ENCODE peak calls at places on chromosomes 6 and 20, in eight cellular contexts. One of them, this sample, is unnamed.

GRCh38 chr20:62980970-62981369 is 25.8 kb downstream of the BHLHE23 start:
- DNase-seq in GDM1: peak; percentile 39
- DNase-seq in effector CD8-positive, alpha-beta T cell: peak; percentile 39
- DNase-seq in hippocampal formation: no peak
- DNase-seq in spleen: no peak
- DNase-seq in activated T-cell treated with anti-CD3 and anti-CD28 coated beads, Interleukin-2, amount 50 U/mL, for 24 hours: peak; percentile 48
- DNase-seq in NCI-H1436 treated with DMSO at 0.1 percent for 48 hours: peak; percentile 66
- DNase-seq in pancreas: no peak
- DNase-seq in this sample: no peak

GRCh38 chr6:149063443-149063842 is 254.1 kb upstream of the TAB2 start:
- DNase-seq in GDM1: no peak
- DNase-seq in effector CD8-positive, alpha-beta T cell: no peak
- DNase-seq in hippocampal formation: no peak
- DNase-seq in spleen: no peak
- DNase-seq in activated T-cell treated with anti-CD3 and anti-CD28 coated beads, Interleukin-2, amount 50 U/mL, for 24 hours: no peak
- DNase-seq in NCI-H1436 treated with DMSO at 0.1 percent for 48 hours: no peak
- DNase-seq in pancreas: no peak
- DNase-seq in this sample: no peak

GRCh38 chr6:37783025-37783825 is 36.3 kb upstream of the ZFAND3 start:
- DNase-seq in GDM1: no peak
- DNase-seq in effector CD8-positive, alpha-beta T cell: no peak
- DNase-seq in hippocampal formation: peak; percentile 39
- DNase-seq in spleen: no peak
- DNase-seq in activated T-cell treated with anti-CD3 and anti-CD28 coated beads, Interleukin-2, amount 50 U/mL, for 24 hours: peak; percentile 57
- DNase-seq in NCI-H1436 treated with DMSO at 0.1 percent for 48 hours: no peak
- DNase-seq in pancreas: no peak
- DNase-seq in this sample: no peak

GRCh38 chr6:43401730-43402129 is 25.6 kb upstream of the ABCC10 start:
- DNase-seq in GDM1: no peak
- DNase-seq in effector CD8-positive, alpha-beta T cell: no peak
- DNase-seq in hippocampal formation: no peak
- DNase-seq in spleen: no peak
- DNase-seq in activated T-cell treated with anti-CD3 and anti-CD28 coated beads, Interleukin-2, amount 50 U/mL, for 24 hours: no peak
- DNase-seq in NCI-H1436 treated with DMSO at 0.1 percent for 48 hours: no peak
- DNase-seq in pancreas: no peak
- DNase-seq in this sample: no peak

GRCh38 chr20:49046087-49046900 is at the start of gene CSE1L:
- DNase-seq in GDM1: peak; percentile 96
- DNase-seq in effector CD8-positive, alpha-beta T cell: peak; percentile 90
- DNase-seq in hippocampal formation: peak; percentile 95
- DNase-seq in spleen: peak; percentile 99
- DNase-seq in activated T-cell treated with anti-CD3 and anti-CD28 coated beads, Interleukin-2, amount 50 U/mL, for 24 hours: peak; percentile 98
- DNase-seq in NCI-H1436 treated with DMSO at 0.1 percent for 48 hours: peak; percentile 63
- DNase-seq in pancreas: peak; percentile 96
- DNase-seq in this sample: peak; percentile 96

GRCh38 chr6:89298680-89299450 is 16.2 kb downstream of the GABRR2 start:
- DNase-seq in GDM1: no peak
- DNase-seq in effector CD8-positive, alpha-beta T cell: no peak
- DNase-seq in hippocampal formation: no peak
- DNase-seq in spleen: no peak
- DNase-seq in activated T-cell treated with anti-CD3 and anti-CD28 coated beads, Interleukin-2, amount 50 U/mL, for 24 hours: no peak
- DNase-seq in NCI-H1436 treated with DMSO at 0.1 percent for 48 hours: no peak
- DNase-seq in pancreas: no peak
- DNase-seq in this sample: no peak

GRCh38 chr20:1467355-1468116 is 887 bp upstream of the NSFL1C start:
- DNase-seq in GDM1: peak; percentile 97
- DNase-seq in effector CD8-positive, alpha-beta T cell: no peak
- DNase-seq in hippocampal formation: peak; percentile 41
- DNase-seq in spleen: peak; percentile 84
- DNase-seq in activated T-cell treated with anti-CD3 and anti-CD28 coated beads, Interleukin-2, amount 50 U/mL, for 24 hours: peak; percentile 39
- DNase-seq in NCI-H1436 treated with DMSO at 0.1 percent for 48 hours: no peak
- DNase-seq in pancreas: peak; percentile 42
- DNase-seq in this sample: peak; percentile 75

GRCh38 chr6:72322778-72323177 is 299.1 kb upstream of the KCNQ5 start:
- DNase-seq in GDM1: no peak
- DNase-seq in effector CD8-positive, alpha-beta T cell: no peak
- DNase-seq in hippocampal formation: no peak
- DNase-seq in spleen: no peak
- DNase-seq in activated T-cell treated with anti-CD3 and anti-CD28 coated beads, Interleukin-2, amount 50 U/mL, for 24 hours: no peak
- DNase-seq in NCI-H1436 treated with DMSO at 0.1 percent for 48 hours: no peak
- DNase-seq in pancreas: no peak
- DNase-seq in this sample: no peak

GRCh38 chr6:104771258-104771832 is 88.4 kb downstream of the HACE1 start:
- DNase-seq in GDM1: peak; percentile 2
- DNase-seq in effector CD8-positive, alpha-beta T cell: no peak
- DNase-seq in hippocampal formation: peak; percentile 58
- DNase-seq in spleen: no peak
- DNase-seq in activated T-cell treated with anti-CD3 and anti-CD28 coated beads, Interleukin-2, amount 50 U/mL, for 24 hours: no peak
- DNase-seq in NCI-H1436 treated with DMSO at 0.1 percent for 48 hours: no peak
- DNase-seq in pancreas: no peak
- DNase-seq in this sample: no peak

GRCh38 chr6:102660288-102660687 is 1266.8 kb downstream of the GRIK2 start:
- DNase-seq in GDM1: no peak
- DNase-seq in effector CD8-positive, alpha-beta T cell: no peak
- DNase-seq in hippocampal formation: no peak
- DNase-seq in spleen: no peak
- DNase-seq in activated T-cell treated with anti-CD3 and anti-CD28 coated beads, Interleukin-2, amount 50 U/mL, for 24 hours: no peak
- DNase-seq in NCI-H1436 treated with DMSO at 0.1 percent for 48 hours: no peak
- DNase-seq in pancreas: no peak
- DNase-seq in this sample: no peak

GRCh38 chr20:32970115-32970972 is 33.9 kb downstream of the SUN5 start:
- DNase-seq in GDM1: no peak
- DNase-seq in effector CD8-positive, alpha-beta T cell: no peak
- DNase-seq in hippocampal formation: no peak
- DNase-seq in spleen: no peak
- DNase-seq in activated T-cell treated with anti-CD3 and anti-CD28 coated beads, Interleukin-2, amount 50 U/mL, for 24 hours: no peak
- DNase-seq in NCI-H1436 treated with DMSO at 0.1 percent for 48 hours: no peak
- DNase-seq in pancreas: no peak
- DNase-seq in this sample: peak; percentile 43

GRCh38 chr6:93964296-93964695 is 544.9 kb upstream of the EPHA7 start:
- DNase-seq in GDM1: no peak
- DNase-seq in effector CD8-positive, alpha-beta T cell: no peak
- DNase-seq in hippocampal formation: no peak
- DNase-seq in spleen: no peak
- DNase-seq in activated T-cell treated with anti-CD3 and anti-CD28 coated beads, Interleukin-2, amount 50 U/mL, for 24 hours: no peak
- DNase-seq in NCI-H1436 treated with DMSO at 0.1 percent for 48 hours: no peak
- DNase-seq in pancreas: no peak
- DNase-seq in this sample: no peak

GRCh38 chr20:20897922-20898321 is 185.5 kb upstream of the RALGAPA2 start:
- DNase-seq in GDM1: no peak
- DNase-seq in effector CD8-positive, alpha-beta T cell: no peak
- DNase-seq in hippocampal formation: no peak
- DNase-seq in spleen: no peak
- DNase-seq in activated T-cell treated with anti-CD3 and anti-CD28 coated beads, Interleukin-2, amount 50 U/mL, for 24 hours: no peak
- DNase-seq in NCI-H1436 treated with DMSO at 0.1 percent for 48 hours: no peak
- DNase-seq in pancreas: no peak
- DNase-seq in this sample: no peak

GRCh38 chr6:160972111-160972510 is 19.5 kb upstream of the MAP3K4 start:
- DNase-seq in GDM1: no peak
- DNase-seq in effector CD8-positive, alpha-beta T cell: no peak
- DNase-seq in hippocampal formation: no peak
- DNase-seq in spleen: no peak
- DNase-seq in activated T-cell treated with anti-CD3 and anti-CD28 coated beads, Interleukin-2, amount 50 U/mL, for 24 hours: no peak
- DNase-seq in NCI-H1436 treated with DMSO at 0.1 percent for 48 hours: no peak
- DNase-seq in pancreas: no peak
- DNase-seq in this sample: no peak

GRCh38 chr20:35610833-35611427 is 4.7 kb upstream of the SPAG4 start:
- DNase-seq in GDM1: no peak
- DNase-seq in effector CD8-positive, alpha-beta T cell: no peak
- DNase-seq in hippocampal formation: no peak
- DNase-seq in spleen: no peak
- DNase-seq in activated T-cell treated with anti-CD3 and anti-CD28 coated beads, Interleukin-2, amount 50 U/mL, for 24 hours: no peak
- DNase-seq in NCI-H1436 treated with DMSO at 0.1 percent for 48 hours: no peak
- DNase-seq in pancreas: no peak
- DNase-seq in this sample: no peak